ENCODE peak calls at places on chromosomes 2 and 18, in four cellular contexts. X is hypothalamus; E is ACHN; A is naive thymus-derived CD4-positive, alpha-beta T cell. J is an unnamed sample.
A peak's percentile ranks its signal among the peaks of the same experiment; 100 is the strongest.

GRCh38 chr2:26911911-26912861 is 58.3 kb upstream of the MAPRE3 start:
- DNase-seq in X (peak; percentile 87), E (no peak), A (no peak), J (peak; percentile 88)

GRCh38 chr2:20599001-20599600 is 51.8 kb downstream of the HS1BP3 start:
- DNase-seq in E (no peak), X (peak; percentile 73), A (no peak), J (peak; percentile 60)

GRCh38 chr2:101991731-101992145 is at the start of gene IL1R2:
- DNase-seq in X (no peak), A (no peak), E (no peak), J (no peak)

GRCh38 chr2:10346929-10347558 is 44.3 kb downstream of the HPCAL1 start:
- DNase-seq in E (peak; percentile 68), X (no peak), A (no peak), J (no peak)

GRCh38 chr18:61870151-61870550 is 22.7 kb downstream of the RNF152 start:
- DNase-seq in X (no peak), E (no peak), A (no peak), J (no peak)

GRCh38 chr2:71298914-71299313 is 32.7 kb upstream of the ZNF638 start:
- DNase-seq in E (no peak), X (no peak), A (no peak), J (no peak)

GRCh38 chr2:104872866-104873688 is 19.2 kb downstream of the POU3F3 start:
- DNase-seq in E (peak; percentile 86), X (peak; percentile 93), A (no peak), J (peak; percentile 94)

GRCh38 chr2:30361751-30362394 is 85.2 kb upstream of the LCLAT1 start:
- DNase-seq in X (no peak), A (peak; percentile 6), E (peak; percentile 29), J (no peak)

GRCh38 chr2:215983581-215984351 is 29.6 kb downstream of the MREG start:
- DNase-seq in E (no peak), A (no peak), X (no peak), J (no peak)

GRCh38 chr2:204228169-204228940 is 291.8 kb downstream of the ICOS start:
- DNase-seq in X (no peak), A (no peak), E (no peak), J (no peak)

GRCh38 chr18:9429662-9429993 is 45.7 kb upstream of the RALBP1 start:
- DNase-seq in A (no peak), X (no peak), E (no peak), J (no peak)

GRCh38 chr2:232229296-232229916 is 149.1 kb upstream of the ALPP start:
- DNase-seq in E (no peak), X (no peak), A (no peak), J (no peak)

GRCh38 chr18:46278481-46279465 is 174.6 kb downstream of the HAUS1 start:
- DNase-seq in A (no peak), E (peak; percentile 59), X (no peak), J (no peak)

GRCh38 chr2:54724560-54725342 is 1.3 kb downstream of the EML6 start:
- DNase-seq in E (peak; percentile 24), A (peak; percentile 36), X (peak; percentile 23), J (peak; percentile 23)

GRCh38 chr2:222283634-222284033 is 15.2 kb downstream of the PAX3 start:
- DNase-seq in E (no peak), X (no peak), A (no peak), J (no peak)

GRCh38 chr2:95278051-95278471 is 3.8 kb downstream of the PROM2 start:
- DNase-seq in X (no peak), E (peak; percentile 75), A (no peak), J (no peak)

GRCh38 chr18:47418746-47419145 is 167.3 kb upstream of the SKOR2 start:
- DNase-seq in E (peak; percentile 4), A (no peak), X (no peak), J (no peak)

GRCh38 chr2:199819746-199820145 is 31.2 kb downstream of the FTCDNL1 start:
- DNase-seq in E (no peak), X (no peak), A (no peak), J (no peak)

GRCh38 chr2:167136876-167137579 is 248.7 kb downstream of the XIRP2 start:
- DNase-seq in X (no peak), E (no peak), A (no peak), J (no peak)

GRCh38 chr2:226995625-226996041 is 159.8 kb downstream of the RHBDD1 start:
- DNase-seq in E (peak; percentile 33), A (no peak), X (peak; percentile 39), J (no peak)

GRCh38 chr2:3257166-3257565 is 120.5 kb downstream of the EIPR1 start:
- DNase-seq in A (no peak), X (peak; percentile 37), E (no peak), J (peak; percentile 80)

GRCh38 chr2:111930875-111931274 is 32.5 kb downstream of the MERTK start:
- DNase-seq in A (no peak), E (peak; percentile 72), X (no peak), J (no peak)

GRCh38 chr2:170208967-170209366 is 31.0 kb downstream of the MYO3B start:
- DNase-seq in E (no peak), X (no peak), A (no peak), J (no peak)

GRCh38 chr2:13821255-13821880 is 811.1 kb upstream of the LRATD1 start:
- DNase-seq in E (no peak), X (no peak), A (no peak), J (no peak)

GRCh38 chr18:27619906-27620305 is 434.8 kb upstream of the CHST9 start:
- DNase-seq in X (no peak), A (no peak), E (no peak), J (no peak)

GRCh38 chr2:12320027-12320734 is 396.6 kb upstream of the TRIB2 start:
- DNase-seq in X (no peak), E (no peak), A (no peak), J (no peak)

GRCh38 chr18:35278969-35279368 is 11.1 kb downstream of the ZSCAN30 start:
- DNase-seq in X (no peak), A (no peak), E (no peak), J (no peak)

GRCh38 chr2:181077128-181077709 is 96.8 kb downstream of the UBE2E3 start:
- DNase-seq in E (peak; percentile 68), A (peak; percentile 64), X (no peak), J (no peak)

GRCh38 chr18:59041819-59042476 is 97.7 kb upstream of the SEC11C start:
- DNase-seq in A (no peak), E (no peak), X (peak; percentile 67), J (no peak)

GRCh38 chr2:213246665-213247281 is 37.5 kb upstream of the SPAG16 start:
- DNase-seq in A (peak; percentile 49), X (peak; percentile 23), E (peak; percentile 59), J (no peak)

GRCh38 chr2:217743407-217743806 is 259.4 kb downstream of the TNS1 start:
- DNase-seq in X (no peak), A (no peak), E (no peak), J (no peak)

GRCh38 chr2:109481599-109481998 is 132.2 kb downstream of the SEPTIN10 start:
- DNase-seq in X (no peak), A (no peak), E (no peak), J (no peak)

GRCh38 chr2:219851801-219852481 is 224.5 kb downstream of the SLC4A3 start:
- DNase-seq in X (no peak), A (no peak), E (no peak), J (no peak)

J was measured in dorsolateral prefrontal cortex.